ENCODE peak calls at places on chromosomes 16 and 17, in five cellular contexts. Q is pancreas, D is upper lobe of right lung, X is uterus, C is HCT116. S is an unnamed sample. For H3K4me1, the result is how much of the 10 kb centered on the place peaks cover.

GRCh38 chr17:63113167-63113566 is 147.1 kb downstream of the TANC2 start:
- DNase-seq in C (no peak), D (no peak), X (no peak), Q (no peak), S (no peak)

GRCh38 chr16:47063011-47063724 is 80.6 kb downstream of the NETO2 start:
- DNase-seq in Q (no peak), X (no peak), D (peak), C (no peak), S (no peak)

GRCh38 chr16:86910146-86910805 is 331.9 kb downstream of the FOXL1 start:
- DNase-seq in C (no peak), D (no peak), X (no peak), Q (no peak), S (no peak)

GRCh38 chr17:16491703-16492612 is at the start of gene LRRC75A:
- DNase-seq in D (peak), Q (peak), C (no peak), X (peak), S (no peak)

GRCh38 chr16:68992521-68992920 is 112.9 kb upstream of the HAS3 start:
- DNase-seq in Q (no peak), X (no peak), D (no peak), C (peak), S (no peak)

GRCh38 chr16:15988268-15989013 is 39.0 kb downstream of the ABCC1 start:
- DNase-seq in D (no peak), X (no peak), C (no peak), Q (no peak), S (no peak)

GRCh38 chr17:38425048-38425447 is 3.2 kb upstream of the ARHGAP23 start:
- DNase-seq in X (no peak), D (no peak), Q (no peak), C (no peak), S (no peak)

GRCh38 chr16:8655184-8655717 is 19.2 kb upstream of the ABAT start:
- DNase-seq in X (no peak), Q (peak), C (no peak), D (no peak), S (no peak)

GRCh38 chr16:55634193-55634592 is 21.6 kb upstream of the SLC6A2 start:
- DNase-seq in D (no peak), C (no peak), X (no peak), Q (no peak), S (no peak)

GRCh38 chr16:19005561-19006445 is 22.1 kb downstream of the TMC7 start:
- DNase-seq in Q (no peak), D (no peak), C (peak), X (no peak), S (no peak)

GRCh38 chr16:57704905-57705852 is 10.6 kb downstream of the DRC7 start:
- DNase-seq in X (no peak), Q (no peak), C (no peak), D (no peak), S (no peak)

GRCh38 chr17:29237476-29238132 is 9.1 kb upstream of the CRYBA1 start:
- DNase-seq in C (peak), D (no peak), Q (no peak), X (no peak), S (no peak)

GRCh38 chr16:58755989-58756649 is 22.0 kb upstream of the GOT2 start:
- DNase-seq in C (peak), D (no peak), X (peak), Q (peak), S (no peak)

GRCh38 chr17:77148959-77149510 is 8.3 kb downstream of the SEC14L1 start:
- DNase-seq in X (no peak), Q (no peak), D (no peak), C (no peak), S (no peak)

GRCh38 chr16:86843812-86844211 is 265.5 kb downstream of the FOXL1 start:
- DNase-seq in Q (no peak), C (no peak), D (no peak), X (no peak), S (no peak)

GRCh38 chr17:78257810-78258322 is 26.4 kb downstream of the TMEM235 start:
- DNase-seq in C (no peak), X (no peak), Q (no peak), D (peak), S (no peak)

GRCh38 chr17:49690256-49690655 is 12.4 kb upstream of the SPOP start:
- DNase-seq in X (no peak), D (no peak), C (no peak), Q (no peak), S (peak)

GRCh38 chr16:85999778-86000177 is 100.8 kb downstream of the IRF8 start:
- DNase-seq in D (no peak), C (no peak), Q (no peak), X (no peak), S (no peak)

GRCh38 chr17:36494674-36495073 is 8.2 kb downstream of the ZNHIT3 start:
- DNase-seq in X (no peak), D (no peak), C (no peak), Q (no peak), S (no peak)

GRCh38 chr16:8798174-8798527 is 512 bp downstream of the PMM2 start:
- DNase-seq in C (peak), Q (no peak), D (no peak), X (no peak), S (no peak)

GRCh38 chr16:27234603-27235002 is 31.3 kb downstream of the KDM8 start:
- DNase-seq in D (peak), X (no peak), C (no peak), Q (no peak), S (no peak)

GRCh38 chr16:59330030-59330670 is 596.0 kb upstream of the GOT2 start:
- DNase-seq in D (no peak), X (no peak), Q (no peak), C (no peak), S (no peak)

GRCh38 chr17:45310380-45311324 is 6.2 kb downstream of the MAP3K14 start:
- DNase-seq in C (no peak), D (no peak), X (no peak), Q (peak), S (no peak)

GRCh38 chr17:1273492-1274242 is 3.4 kb downstream of the BHLHA9 start:
- DNase-seq in X (no peak), Q (no peak), D (no peak), C (no peak), S (no peak)

GRCh38 chr16:2388875-2389433 is 40.3 kb upstream of the CCNF start:
- DNase-seq in X (no peak), D (no peak), C (no peak), Q (peak), S (peak)

GRCh38 chr16:8660841-8661301 is 13.5 kb upstream of the ABAT start:
- DNase-seq in X (peak), D (peak), Q (peak), C (peak), S (no peak)

GRCh38 chr16:56793504-56793903 is 63.6 kb downstream of the NUP93 start:
- DNase-seq in D (no peak), C (no peak), X (no peak), Q (no peak), S (no peak)

GRCh38 chr16:24315343-24315742 is 59.2 kb downstream of the CACNG3 start:
- DNase-seq in D (no peak), X (no peak), C (no peak), Q (no peak), S (no peak)

GRCh38 chr16:55000595-55000994 is 69.9 kb downstream of the IRX5 start:
- DNase-seq in Q (no peak), C (no peak), X (no peak), D (no peak), S (no peak)

GRCh38 chr17:78351449-78352006 is 8.3 kb downstream of the SOCS3 start:
- DNase-seq in D (peak), Q (peak), C (no peak), X (peak), S (peak)

GRCh38 chr17:73467651-73468050 is 155.8 kb upstream of the CDC42EP4 start:
- DNase-seq in X (no peak), D (no peak), C (no peak), Q (no peak), S (no peak)

GRCh38 chr16:30958164-30959083 is 870 bp downstream of the SETD1A start:
- DNase-seq in C (peak), Q (peak), X (peak), D (peak), S (no peak)

GRCh38 chr17:55582910-55583309 is 71.7 kb upstream of the SMIM36 start:
- DNase-seq in X (no peak), Q (no peak), C (no peak), D (no peak), S (no peak)

GRCh38 chr17:55577011-55577586 is 65.8 kb upstream of the SMIM36 start:
- DNase-seq in Q (no peak), C (no peak), X (peak), D (no peak), S (peak)

GRCh38 chr17:55577687-55578086 is 66.4 kb upstream of the SMIM36 start:
- DNase-seq in Q (no peak), D (peak), X (no peak), C (no peak), S (no peak)

GRCh38 chr17:55584055-55584685 is 72.9 kb upstream of the SMIM36 start:
- DNase-seq in C (no peak), X (no peak), D (no peak), Q (no peak), S (no peak)

GRCh38 chr17:55580596-55581133 is 69.4 kb upstream of the SMIM36 start:
- DNase-seq in C (no peak), D (no peak), Q (no peak), X (no peak), S (no peak)
- H3K4me3 ChIP-seq in C (no peak), D (no peak), Q (no peak), X (no peak), S (no peak)

GRCh38 chr16:88969361-88969831 is 7.6 kb downstream of the CBFA2T3 start:
- DNase-seq in Q (no peak), D (no peak), C (no peak), X (no peak), S (no peak)

GRCh38 chr16:88967800-88968588 is 9.0 kb downstream of the CBFA2T3 start:
- DNase-seq in D (no peak), Q (no peak), C (no peak), X (no peak), S (no peak)

GRCh38 chr16:88970095-88970494 is 6.9 kb downstream of the CBFA2T3 start:
- DNase-seq in D (no peak), Q (no peak), C (no peak), X (no peak), S (no peak)

GRCh38 chr16:88966986-88967799 is 9.8 kb downstream of the CBFA2T3 start:
- DNase-seq in Q (no peak), C (no peak), D (no peak), X (no peak), S (no peak)

GRCh38 chr16:88968589-88969280 is 8.3 kb downstream of the CBFA2T3 start:
- DNase-seq in X (no peak), C (no peak), Q (no peak), D (no peak), S (no peak)
- H3K4me1 ChIP-seq in X (under half), C (under half), Q (under half), D (under half), S (under half)

GRCh38 chr16:81495321-81496234 is 51.0 kb downstream of the CMIP start:
- DNase-seq in D (peak), X (no peak), Q (no peak), C (no peak), S (no peak)
- TF ChIP-seq CTCF in D (peak), X (no peak), Q (no peak), C (no peak), S (no peak)

DNA sequence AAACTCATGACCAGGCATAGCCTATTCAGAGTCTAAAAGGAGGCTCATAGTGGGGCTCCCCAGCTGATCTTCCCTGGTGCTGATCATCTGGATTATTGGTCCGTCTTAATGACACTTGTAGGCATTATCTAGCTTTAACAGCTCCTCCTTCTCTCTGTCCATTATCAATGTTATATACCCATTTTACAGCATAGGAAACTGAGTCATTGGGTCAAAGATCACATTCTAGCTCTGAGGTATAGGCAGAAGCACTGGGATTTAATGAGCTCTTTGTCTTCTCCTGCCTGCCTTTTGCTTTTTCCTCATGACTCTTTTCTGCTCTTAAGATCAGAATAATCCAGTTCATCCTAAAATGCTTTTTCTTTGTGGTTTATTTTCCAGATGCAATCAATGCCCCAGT is 756 bp downstream of the CCL2 start:
- DNase-seq in D (no peak), Q (no peak), C (no peak), X (no peak), S (no peak)
- H3K4me3 ChIP-seq in D (peak), Q (no peak), C (no peak), X (peak), S (peak)

S was measured in ascending aorta.